ENCODE peak calls at places on chromosomes 1 and 21, in five cellular contexts. W is suprapubic skin, U is stomach, Q is sigmoid colon, F is transverse colon. I is an unnamed sample.

GRCh38 chr1:209051598-209051997 is 531.9 kb upstream of the CAMK1G start:
- DNase-seq in W (no peak), U (no peak), Q (no peak), F (peak), I (no peak)

GRCh38 chr1:206685749-206686485 is 1.2 kb downstream of the MAPKAPK2 start:
- DNase-seq in W (no peak), U (peak), Q (peak), F (peak), I (no peak)

GRCh38 chr1:70890408-70890807 is 157.2 kb downstream of the PTGER3 start:
- DNase-seq in W (no peak), U (no peak), Q (no peak), F (no peak), I (no peak)

GRCh38 chr1:171610385-171610784 is 11.7 kb upstream of the MYOCOS start:
- DNase-seq in W (no peak), U (no peak), Q (no peak), F (no peak), I (no peak)

GRCh38 chr1:245538671-245539070 is 383.9 kb downstream of the KIF26B start:
- DNase-seq in W (no peak), U (no peak), Q (no peak), F (no peak), I (no peak)

GRCh38 chr1:226651732-226652105 is 87.4 kb downstream of the ITPKB start:
- DNase-seq in W (no peak), U (no peak), Q (peak), F (no peak), I (no peak)

GRCh38 chr1:55073187-55073916 is 34.0 kb downstream of the PCSK9 start:
- DNase-seq in W (no peak), U (no peak), Q (no peak), F (no peak), I (no peak)

GRCh38 chr21:28089599-28090421 is 902.9 kb downstream of the LTN1 start:
- DNase-seq in W (no peak), U (no peak), Q (no peak), F (no peak), I (no peak)

GRCh38 chr1:229305402-229305801 is 34.5 kb downstream of the RAB4A start:
- DNase-seq in W (no peak), U (no peak), Q (no peak), F (no peak), I (no peak)

GRCh38 chr1:48543854-48544253 is 71.8 kb upstream of the SPATA6 start:
- DNase-seq in W (no peak), U (no peak), Q (no peak), F (no peak), I (no peak)

GRCh38 chr21:31520506-31521163 is 138.9 kb upstream of the SOD1 start:
- DNase-seq in W (no peak), U (no peak), Q (no peak), F (no peak), I (no peak)

GRCh38 chr1:209433649-209434031 is 149.9 kb upstream of the CAMK1G start:
- DNase-seq in W (no peak), U (no peak), Q (no peak), F (no peak), I (no peak)

GRCh38 chr1:81808760-81809159 is 8.0 kb downstream of the ADGRL2 start:
- DNase-seq in W (no peak), U (no peak), Q (no peak), F (no peak), I (no peak)

GRCh38 chr1:242454262-242455051 is 70.0 kb downstream of the PLD5 start:
- DNase-seq in W (no peak), U (no peak), Q (no peak), F (no peak), I (no peak)

GRCh38 chr1:147545133-147545532 is 3.8 kb downstream of the BCL9 start:
- DNase-seq in W (no peak), U (peak), Q (no peak), F (peak), I (no peak)

GRCh38 chr1:1221887-1222574 is 8.1 kb upstream of the TNFRSF4 start:
- DNase-seq in W (no peak), U (no peak), Q (no peak), F (peak), I (no peak)

GRCh38 chr1:156499703-156500577 is 635 bp downstream of the MEF2D start:
- DNase-seq in W (peak), U (no peak), Q (peak), F (peak), I (no peak)

GRCh38 chr1:153728305-153729066 is 636 bp downstream of the INTS3 start:
- DNase-seq in W (peak), U (no peak), Q (peak), F (peak), I (peak)

GRCh38 chr1:200530551-200531261 is 89.8 kb downstream of the KIF14 start:
- DNase-seq in W (no peak), U (no peak), Q (no peak), F (no peak), I (no peak)

GRCh38 chr1:15603050-15603965 is 13.9 kb upstream of the DDI2 start:
- DNase-seq in W (peak), U (peak), Q (peak), F (peak), I (peak)

GRCh38 chr21:41065539-41065938 is 102.4 kb upstream of the BACE2 start:
- DNase-seq in W (no peak), U (no peak), Q (no peak), F (no peak), I (no peak)

GRCh38 chr1:39268906-39269305 is 64.4 kb downstream of the MACF1 start:
- DNase-seq in W (no peak), U (no peak), Q (no peak), F (no peak), I (no peak)

GRCh38 chr1:205933672-205934618 is 9.3 kb downstream of the SLC26A9 start:
- DNase-seq in W (no peak), U (no peak), Q (no peak), F (no peak), I (no peak)

GRCh38 chr1:206690516-206690915 is 5.8 kb downstream of the MAPKAPK2 start:
- DNase-seq in W (no peak), U (peak), Q (peak), F (no peak), I (no peak)

GRCh38 chr1:63797056-63797726 is 23.4 kb downstream of the ROR1 start:
- DNase-seq in W (no peak), U (no peak), Q (no peak), F (no peak), I (no peak)

GRCh38 chr21:14554948-14555347 is 8.8 kb upstream of the SAMSN1 start:
- DNase-seq in W (no peak), U (no peak), Q (no peak), F (no peak), I (no peak)

GRCh38 chr1:117821782-117822447 is 107.5 kb downstream of the GDAP2 start:
- DNase-seq in W (no peak), U (peak), Q (peak), F (peak), I (no peak)

GRCh38 chr1:158028956-158029355 is 35.5 kb downstream of the KIRREL1 start:
- DNase-seq in W (no peak), U (no peak), Q (no peak), F (no peak), I (no peak)
- TF ChIP-seq EP300 in W (no peak), U (no peak), Q (no peak), F (no peak), I (no peak)

GRCh38 chr1:23019094-23019850 is at the start of gene KDM1A:
- DNase-seq in W (peak), U (peak), Q (peak), F (peak), I (peak)
- TF ChIP-seq EP300 in W (no peak), U (no peak), Q (no peak), F (no peak), I (peak)

GRCh38 chr1:92707292-92707691 is 77.6 kb downstream of the EVI5 start:
- DNase-seq in W (no peak), U (no peak), Q (no peak), F (no peak), I (no peak)

GRCh38 chr1:92705456-92705855 is 79.5 kb downstream of the EVI5 start:
- DNase-seq in W (no peak), U (no peak), Q (no peak), F (no peak), I (no peak)

GRCh38 chr1:92707709-92708108 is 77.2 kb downstream of the EVI5 start:
- DNase-seq in W (no peak), U (no peak), Q (no peak), F (no peak), I (no peak)

GRCh38 chr1:92709738-92710137 is 75.2 kb downstream of the EVI5 start:
- DNase-seq in W (no peak), U (no peak), Q (no peak), F (no peak), I (no peak)

GRCh38 chr1:92708368-92708950 is 76.4 kb downstream of the EVI5 start:
- DNase-seq in W (no peak), U (no peak), Q (no peak), F (no peak), I (no peak)
- TF ChIP-seq EP300 in W (no peak), U (no peak), Q (no peak), F (no peak), I (no peak)

DNA sequence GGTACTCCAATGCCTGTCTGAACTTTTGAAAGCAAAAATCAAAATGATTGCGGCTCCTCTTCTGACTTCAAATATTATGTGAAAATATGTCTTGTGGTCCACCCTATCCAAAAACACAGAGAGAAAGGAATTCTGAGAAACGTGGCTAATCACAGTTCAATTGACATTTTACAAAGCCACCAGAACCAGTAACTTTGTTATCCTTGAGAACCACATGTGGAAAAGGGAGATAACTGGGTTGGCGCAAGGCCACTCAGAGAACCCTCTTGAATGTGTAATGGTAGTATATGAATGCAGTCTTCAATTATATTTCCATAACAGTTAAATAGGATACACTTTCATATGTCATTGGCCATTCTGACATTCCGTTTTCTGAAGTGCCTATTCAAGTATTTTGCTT is 1030.0 kb upstream of the TMPRSS15 start:
- DNase-seq in W (no peak), U (no peak), Q (no peak), F (no peak), I (no peak)
- TF ChIP-seq EP300 in W (no peak), U (no peak), Q (no peak), F (no peak), I (no peak)

DNA sequence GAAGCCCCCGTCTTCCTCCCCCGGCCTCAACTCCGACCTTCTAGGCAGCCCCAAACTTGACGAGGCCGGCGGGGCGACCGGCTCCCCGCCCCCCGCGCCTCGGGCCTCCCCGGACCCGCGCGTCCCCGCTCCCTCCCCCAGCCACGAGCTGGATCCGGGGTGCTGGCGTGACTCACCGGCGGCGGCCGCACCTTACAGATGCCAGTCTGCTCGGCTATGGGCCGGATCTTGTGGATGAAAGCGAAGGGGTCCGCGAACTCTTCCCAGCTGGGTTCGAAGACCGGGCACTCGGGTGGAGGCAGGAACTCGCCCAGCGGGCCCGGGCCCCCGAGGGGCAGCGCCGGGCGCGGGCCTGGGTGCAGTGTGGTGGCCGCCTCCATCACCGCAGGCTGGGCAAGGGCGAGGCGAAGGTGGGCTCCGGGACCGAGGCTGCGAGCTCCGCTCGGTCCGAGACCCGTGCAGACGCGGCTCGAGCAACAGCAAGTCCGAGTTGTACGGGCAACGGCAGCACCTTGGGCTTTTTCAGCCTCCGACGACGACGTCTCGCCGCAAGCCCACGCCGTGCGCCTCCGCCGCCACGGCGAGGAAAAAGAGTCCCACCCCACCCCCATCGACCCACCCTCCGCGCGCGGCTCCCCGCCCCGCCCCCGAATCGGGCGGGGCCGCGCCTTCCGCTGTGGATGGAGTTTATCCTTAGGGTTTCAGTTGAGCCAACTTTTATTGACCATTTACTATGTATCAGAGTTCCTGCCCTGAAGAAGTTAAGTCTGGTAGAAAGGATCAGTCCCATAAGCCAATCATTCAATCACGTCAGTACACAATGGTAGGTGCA is at the start of gene KDM5B:
- DNase-seq in W (peak), U (peak), Q (peak), F (peak), I (peak)
- TF ChIP-seq EP300 in W (no peak), U (no peak), Q (no peak), F (no peak), I (no peak)

GRCh38 chr21:39030127-39030884 is 152.9 kb downstream of the PSMG1 start:
- DNase-seq in W (no peak), U (no peak), Q (peak), F (no peak), I (no peak)
- TF ChIP-seq EP300 in W (no peak), U (no peak), Q (no peak), F (no peak), I (no peak)

DNA sequence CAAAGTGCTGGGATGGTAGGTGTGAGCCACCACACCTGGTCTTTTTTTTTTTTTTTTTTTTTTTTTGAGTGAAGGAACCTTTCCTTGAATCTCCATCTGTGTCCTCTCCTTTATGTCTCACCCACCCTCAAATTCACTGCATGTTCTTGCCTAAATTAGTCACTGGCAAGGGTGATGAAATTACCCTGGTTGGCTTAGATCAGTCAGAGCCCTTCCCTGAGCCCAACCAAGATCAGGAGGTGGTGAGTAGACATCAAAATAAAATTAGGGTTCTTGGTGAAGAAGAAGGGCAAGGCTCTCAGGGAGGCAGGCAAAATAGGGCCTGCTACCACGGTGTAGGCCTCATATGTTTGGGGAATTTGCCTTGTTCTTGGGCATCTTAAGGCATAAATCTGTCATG is 5.3 kb upstream of the TNN start:
- DNase-seq in W (no peak), U (no peak), Q (no peak), F (no peak), I (no peak)
- TF ChIP-seq EP300 in W (no peak), U (no peak), Q (no peak), F (no peak), I (no peak)

GRCh38 chr1:116587496-116588308 is 16.9 kb upstream of the CD58 start:
- DNase-seq in W (no peak), U (no peak), Q (no peak), F (no peak), I (no peak)
- TF ChIP-seq EP300 in W (no peak), U (no peak), Q (no peak), F (no peak), I (no peak)

GRCh38 chr1:21904725-21905520 is 32.2 kb downstream of the HSPG2 start:
- DNase-seq in W (peak), U (peak), Q (peak), F (peak), I (no peak)

GRCh38 chr1:21904475-21904724 is 32.7 kb downstream of the HSPG2 start:
- DNase-seq in W (no peak), U (no peak), Q (no peak), F (peak), I (no peak)

GRCh38 chr1:21907737-21908136 is 29.4 kb downstream of the HSPG2 start:
- DNase-seq in W (no peak), U (no peak), Q (no peak), F (no peak), I (no peak)

GRCh38 chr1:21907079-21907418 is 30.1 kb downstream of the HSPG2 start:
- DNase-seq in W (no peak), U (no peak), Q (no peak), F (no peak), I (no peak)

GRCh38 chr1:21906173-21907078 is 30.7 kb downstream of the HSPG2 start:
- DNase-seq in W (peak), U (no peak), Q (peak), F (no peak), I (peak)
- TF ChIP-seq EP300 in W (no peak), U (no peak), Q (peak), F (no peak), I (no peak)

GRCh38 chr21:17455028-17455353 is 57.9 kb upstream of the CXADR start:
- DNase-seq in W (no peak), U (no peak), Q (no peak), F (no peak), I (no peak)

GRCh38 chr21:17451364-17451869 is 61.4 kb upstream of the CXADR start:
- DNase-seq in W (peak), U (no peak), Q (no peak), F (no peak), I (no peak)

GRCh38 chr21:17458279-17458678 is 54.6 kb upstream of the CXADR start:
- DNase-seq in W (no peak), U (no peak), Q (no peak), F (no peak), I (no peak)

GRCh38 chr21:17455451-17455850 is 57.4 kb upstream of the CXADR start:
- DNase-seq in W (no peak), U (no peak), Q (no peak), F (no peak), I (no peak)

GRCh38 chr21:17454315-17455027 is 58.4 kb upstream of the CXADR start:
- DNase-seq in W (peak), U (no peak), Q (no peak), F (no peak), I (peak)
- TF ChIP-seq EP300 in W (no peak), U (no peak), Q (no peak), F (no peak), I (no peak)

I was measured in tibial nerve.